ENCODE peak calls at places on chromosome 15, in six cellular contexts. I is NCI-H82; X is progenitor cell of endocrine pancreas; S is activated naive CD8-positive, alpha-beta T cell treated with anti-CD3 and anti-CD28 coated beads for 36 hours; T is midbrain; G is activated T-cell treated with anti-CD3 and anti-CD28 coated beads, Interleukin-2, amount 50 U/mL, for 48 hours. A is an unnamed sample.
A peak's percentile ranks its signal among the peaks of the same experiment; 100 is the strongest.

GRCh38 chr15:87118424-87118823 is 1038.8 kb downstream of the AGBL1 start:
- DNase-seq in S (no peak), I (peak; percentile 40), T (no peak), X (no peak), G (no peak), A (no peak)

GRCh38 chr15:25464784-25465183 is 26.0 kb upstream of the UBE3A start:
- DNase-seq in S (no peak), X (no peak), I (peak; percentile 33), T (no peak), G (no peak), A (no peak)

GRCh38 chr15:71182522-71182921 is 67.3 kb downstream of the THSD4 start:
- DNase-seq in T (no peak), S (no peak), I (no peak), G (no peak), X (no peak), A (no peak)

GRCh38 chr15:81548350-81549116 is 174.5 kb upstream of the TMC3 start:
- DNase-seq in G (no peak), I (no peak), T (peak; percentile 13), X (no peak), S (no peak), A (no peak)

GRCh38 chr15:40789119-40789518 is 17.8 kb upstream of the ZFYVE19 start:
- DNase-seq in T (no peak), I (no peak), X (no peak), S (no peak), G (no peak), A (no peak)

GRCh38 chr15:56243117-56243773 is 434 bp downstream of the RFX7 start:
- DNase-seq in I (peak; percentile 86), T (peak; percentile 70), S (peak; percentile 47), G (peak; percentile 57), X (peak; percentile 39), A (peak; percentile 41)

GRCh38 chr15:41018534-41018933 is 65.3 kb downstream of the CHAC1 start:
- DNase-seq in G (no peak), T (peak; percentile 40), X (no peak), I (no peak), S (no peak), A (peak; percentile 90)

GRCh38 chr15:61099030-61099800 is 129.9 kb downstream of the RORA start:
- DNase-seq in G (no peak), S (no peak), I (no peak), T (no peak), X (no peak), A (no peak)

GRCh38 chr15:78988361-78988911 is 43.6 kb upstream of the CTSH start:
- DNase-seq in T (peak; percentile 31), G (no peak), X (no peak), S (no peak), I (no peak), A (peak; percentile 81)

GRCh38 chr15:31977812-31978662 is 52.3 kb upstream of the CHRNA7 start:
- DNase-seq in T (peak; percentile 69), S (peak; percentile 54), G (peak; percentile 67), X (peak; percentile 69), I (peak; percentile 91), A (peak; percentile 42)

GRCh38 chr15:31472636-31473383 is 146.2 kb downstream of the KLF13 start:
- DNase-seq in I (peak; percentile 47), S (peak; percentile 67), G (peak; percentile 52), T (no peak), X (no peak), A (peak; percentile 78)

GRCh38 chr15:28123408-28124023 is 24.4 kb upstream of the OCA2 start:
- DNase-seq in G (peak; percentile 59), T (peak; percentile 66), X (peak; percentile 71), S (peak; percentile 30), I (peak; percentile 83), A (peak; percentile 78)

GRCh38 chr15:87604857-87605446 is 651.6 kb downstream of the NTRK3 start:
- DNase-seq in T (peak; percentile 3), S (no peak), X (no peak), I (peak; percentile 58), G (no peak), A (no peak)

GRCh38 chr15:28977377-28978010 is 91.7 kb downstream of the APBA2 start:
- DNase-seq in I (no peak), X (no peak), G (no peak), S (no peak), T (peak; percentile 86), A (peak; percentile 95)

GRCh38 chr15:82530606-82531379 is 9.5 kb downstream of the RPS17 start:
- DNase-seq in S (peak; percentile 71), X (peak; percentile 60), T (no peak), I (no peak), G (peak; percentile 84), A (peak; percentile 62)

GRCh38 chr15:80251505-80252280 is at the start of gene CTXND1:
- DNase-seq in G (no peak), X (peak; percentile 25), I (no peak), S (no peak), T (peak; percentile 53), A (no peak)

GRCh38 chr15:63843901-63844317 is 10.2 kb upstream of the HERC1 start:
- DNase-seq in I (no peak), X (no peak), T (no peak), G (no peak), S (no peak), A (no peak)

GRCh38 chr15:33152502-33153109 is 41.9 kb downstream of the FMN1 start:
- DNase-seq in G (no peak), T (peak; percentile 49), I (no peak), S (no peak), X (no peak), A (no peak)

GRCh38 chr15:57251941-57252340 is 124.4 kb upstream of the CGNL1 start:
- DNase-seq in T (no peak), G (no peak), I (no peak), S (no peak), X (no peak), A (no peak)

A was measured in lung microvascular endothelial cell.